ENCODE peak calls at places on chromosomes 1 and 21, in four cellular contexts. L, H, O and R are unnamed samples.
A peak's percentile ranks its signal among the peaks of the same experiment; 100 is the strongest.

GRCh38 chr1:223811634-223812101 is 34.1 kb downstream of the TP53BP2 start:
- DNase-seq in L (no peak), O (peak; percentile 49), H (peak; percentile 20), R (peak; percentile 29)

GRCh38 chr1:29343476-29343875 is 107.2 kb downstream of the PTPRU start:
- DNase-seq in O (no peak), H (no peak), L (no peak), R (no peak)

GRCh38 chr1:88650676-88651418 is 33.2 kb upstream of the PKN2 start:
- DNase-seq in L (no peak), O (peak; percentile 23), H (no peak), R (no peak)

GRCh38 chr1:57124768-57125446 is 159.1 kb upstream of the C8B start:
- DNase-seq in L (no peak), O (peak; percentile 55), H (peak; percentile 44), R (no peak)

GRCh38 chr1:105736349-105736748 is 1320.1 kb upstream of the PRMT6 start:
- DNase-seq in L (no peak), O (no peak), H (no peak), R (no peak)

GRCh38 chr1:66526991-66527390 is 7.0 kb upstream of the SGIP1 start:
- DNase-seq in O (no peak), H (no peak), L (no peak), R (no peak)

GRCh38 chr1:6858586-6858985 is 73.3 kb downstream of the CAMTA1 start:
- DNase-seq in H (peak; percentile 31), L (no peak), O (no peak), R (no peak)

GRCh38 chr1:145771056-145771455 is 51.8 kb downstream of the CD160 start:
- DNase-seq in L (no peak), O (no peak), H (no peak), R (no peak)

GRCh38 chr1:168179411-168180147 is 817 bp downstream of the TIPRL start:
- DNase-seq in L (no peak), H (peak; percentile 7), O (peak; percentile 25), R (no peak)

GRCh38 chr21:45818904-45819285 is 162.7 kb upstream of the COL6A1 start:
- DNase-seq in L (no peak), H (peak; percentile 89), O (peak; percentile 84), R (no peak)

GRCh38 chr1:218330043-218330623 is 15.0 kb upstream of the TGFB2 start:
- DNase-seq in O (peak; percentile 61), L (no peak), H (no peak), R (no peak)

GRCh38 chr1:180168786-180169640 is 14.3 kb downstream of the QSOX1 start:
- DNase-seq in H (no peak), L (no peak), O (peak; percentile 22), R (no peak)

GRCh38 chr1:12433323-12434053 is 184.5 kb downstream of the DHRS3 start:
- DNase-seq in O (peak; percentile 67), H (peak; percentile 98), L (peak; percentile 67), R (no peak)

GRCh38 chr1:8560611-8561544 is 243.0 kb downstream of the SLC45A1 start:
- DNase-seq in O (peak; percentile 60), L (no peak), H (peak; percentile 36), R (peak; percentile 47)

GRCh38 chr1:15985611-15986272 is 9.8 kb upstream of the ZBTB17 start:
- DNase-seq in L (no peak), O (no peak), H (no peak), R (no peak)

GRCh38 chr1:221001167-221001566 is 121.9 kb downstream of the HLX start:
- DNase-seq in O (no peak), H (no peak), L (no peak), R (no peak)

GRCh38 chr1:17122449-17123194 is 3.4 kb upstream of the PADI2 start:
- DNase-seq in H (peak; percentile 51), L (no peak), O (peak; percentile 81), R (no peak)

GRCh38 chr1:78501203-78501602 is 10.4 kb downstream of the PTGFR start:
- DNase-seq in O (no peak), L (no peak), H (no peak), R (no peak)

GRCh38 chr1:78779831-78780230 is 130.2 kb downstream of the IFI44 start:
- DNase-seq in L (no peak), O (peak; percentile 48), H (no peak), R (no peak)

GRCh38 chr1:160376525-160377131 is 9.8 kb downstream of the NHLH1 start:
- DNase-seq in O (peak; percentile 72), H (peak; percentile 42), L (peak; percentile 42), R (peak; percentile 34)

GRCh38 chr21:26795866-26796329 is 49.3 kb downstream of the ADAMTS1 start:
- DNase-seq in O (peak; percentile 100), H (peak; percentile 97), L (peak; percentile 91), R (no peak)

GRCh38 chr1:209564904-209565303 is 18.6 kb upstream of the CAMK1G start:
- DNase-seq in H (no peak), O (no peak), L (no peak), R (no peak)

GRCh38 chr1:71026093-71026492 is 21.5 kb downstream of the PTGER3 start:
- DNase-seq in H (no peak), O (no peak), L (no peak), R (no peak)

GRCh38 chr1:210292276-210292851 is 36.3 kb upstream of the HHAT start:
- DNase-seq in H (no peak), O (no peak), L (peak; percentile 62), R (no peak)

GRCh38 chr1:91884459-91885290 is 1.3 kb downstream of the TGFBR3 start:
- DNase-seq in O (peak; percentile 24), H (no peak), L (peak; percentile 20), R (peak; percentile 29)

GRCh38 chr1:218765753-218766152 is 407.9 kb upstream of the LYPLAL1 start:
- DNase-seq in O (no peak), H (no peak), L (no peak), R (no peak)

GRCh38 chr21:16634522-16634914 is 878.3 kb upstream of the CXADR start:
- DNase-seq in H (no peak), O (no peak), L (no peak), R (no peak)

GRCh38 chr1:9066945-9067807 is 2.3 kb downstream of the SLC2A5 start:
- DNase-seq in H (peak; percentile 90), L (peak; percentile 69), O (peak; percentile 91), R (no peak)

GRCh38 chr1:203381151-203381751 is 30.3 kb upstream of the FMOD start:
- DNase-seq in O (no peak), H (no peak), L (no peak), R (no peak)

GRCh38 chr1:115534106-115534505 is 107.7 kb upstream of the VANGL1 start:
- DNase-seq in O (no peak), L (no peak), H (no peak), R (no peak)

GRCh38 chr1:14113271-14113670 is 413.3 kb downstream of the PRDM2 start:
- DNase-seq in O (no peak), L (no peak), H (no peak), R (no peak)

GRCh38 chr1:5746611-5747427 is 245.4 kb downstream of the NPHP4 start:
- DNase-seq in L (no peak), O (no peak), H (no peak), R (no peak)

GRCh38 chr1:180237850-180238476 is 7.9 kb downstream of the LHX4 start:
- DNase-seq in H (no peak), L (no peak), O (no peak), R (no peak)

GRCh38 chr1:57599233-57599994 is 175.6 kb upstream of the DAB1 start:
- DNase-seq in L (peak; percentile 53), O (peak; percentile 1), H (no peak), R (no peak)

GRCh38 chr1:63261736-63262142 is 60.6 kb upstream of the FOXD3 start:
- DNase-seq in O (no peak), L (peak; percentile 17), H (no peak), R (no peak)

GRCh38 chr1:56709269-56709880 is 64.3 kb downstream of the PRKAA2 start:
- DNase-seq in O (peak; percentile 65), L (no peak), H (peak; percentile 39), R (no peak)

GRCh38 chr21:26952274-26953066 is 14.4 kb downstream of the ADAMTS5 start:
- DNase-seq in L (no peak), H (no peak), O (peak; percentile 45), R (no peak)

GRCh38 chr1:67652800-67653199 is 32.2 kb upstream of the GADD45A start:
- DNase-seq in H (peak; percentile 63), O (peak; percentile 91), L (no peak), R (no peak)

GRCh38 chr1:89821322-89822108 is 683 bp downstream of the LRRC8D start:
- DNase-seq in L (peak; percentile 23), H (no peak), O (peak; percentile 22), R (peak; percentile 40)

GRCh38 chr1:97138515-97139032 is 417.0 kb downstream of the PTBP2 start:
- DNase-seq in L (no peak), O (no peak), H (no peak), R (no peak)
- H3K27ac ChIP-seq in L (no peak overlapping the region), O (no peak overlapping the region), H (no peak overlapping the region), R (no peak overlapping the region)

GRCh38 chr1:202016022-202016624 is 5.7 kb downstream of the ELF3 start:
- DNase-seq in O (peak; percentile 78), H (no peak), L (no peak), R (no peak)
- H3K27ac ChIP-seq in O (peak overlapping the region; percentile 5), H (no peak overlapping the region), L (no peak overlapping the region), R (no peak overlapping the region)

DNA sequence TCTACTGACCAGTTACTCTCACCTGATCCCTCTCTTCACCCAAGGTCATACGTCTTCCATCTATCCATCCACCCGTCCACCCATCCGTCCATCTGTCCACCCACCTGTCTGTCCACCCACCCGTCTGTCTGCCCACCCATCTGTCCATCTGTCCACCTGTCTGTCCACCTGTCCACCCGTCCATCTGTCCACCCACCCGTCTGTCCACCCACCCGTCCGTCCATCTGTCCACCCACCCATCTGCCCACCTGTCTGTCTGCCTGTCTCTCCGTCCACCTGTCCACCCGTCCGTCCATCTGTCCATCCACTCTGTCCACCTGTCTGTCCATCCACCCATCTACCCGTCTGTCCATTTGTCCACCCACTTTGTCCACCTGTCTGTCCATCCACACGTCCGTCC is 11.8 kb upstream of the KIF26B start:
- DNase-seq in L (no peak), H (no peak), O (no peak), R (no peak)
- H3K27ac ChIP-seq in L (no peak overlapping the region), H (no peak overlapping the region), O (no peak overlapping the region), R (no peak overlapping the region)

GRCh38 chr1:55033215-55033614 is 6.1 kb upstream of the PCSK9 start:
- DNase-seq in L (no peak), H (no peak), O (no peak), R (no peak)
- H3K27ac ChIP-seq in L (no peak overlapping the region), H (no peak overlapping the region), O (no peak overlapping the region), R (no peak overlapping the region)

DNA sequence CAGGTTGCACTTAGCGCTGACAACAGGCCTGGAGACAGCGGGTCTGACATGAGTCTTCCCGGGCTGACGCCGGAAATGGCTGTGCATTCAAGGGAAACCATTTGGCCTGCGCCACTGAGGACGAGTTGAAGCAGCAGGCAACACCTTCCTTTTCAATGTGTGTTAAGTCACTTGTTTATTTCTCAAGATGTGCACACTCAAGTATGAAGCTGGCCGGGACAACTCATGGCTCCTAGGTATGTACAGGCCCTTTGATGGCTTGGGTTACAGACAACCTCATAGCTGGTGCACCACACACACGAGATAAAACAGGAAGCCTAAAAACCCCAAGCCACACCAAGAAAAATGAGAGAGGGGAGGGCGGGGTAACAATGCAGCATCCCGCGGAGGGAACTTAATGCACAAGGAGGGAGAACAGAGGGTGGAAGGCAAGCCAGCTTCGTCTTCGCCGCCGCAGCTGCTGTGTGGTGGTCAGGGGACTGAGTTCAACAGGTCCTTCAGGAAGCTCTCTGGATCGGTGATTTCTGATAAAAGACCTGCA is 118.0 kb upstream of the IFFO2 start:
- DNase-seq in O (no peak), H (no peak), L (no peak), R (peak; percentile 84)
- H3K27ac ChIP-seq in O (no peak overlapping the region), H (no peak overlapping the region), L (no peak overlapping the region), R (no peak overlapping the region)